ENCODE peak calls at places on chromosomes 12 and 14, in five cellular contexts. G is tibial nerve, K is A549, D is HCT116, V is GM23338. N is an unnamed sample.

GRCh38 chr12:981176-981828 is 9.7 kb upstream of the ERC1 start:
- DNase-seq in G (no peak), K (no peak), D (no peak), V (no peak), N (no peak)

GRCh38 chr12:41777064-41777790 is 367.4 kb downstream of the GXYLT1 start:
- DNase-seq in G (no peak), K (no peak), D (no peak), V (no peak), N (no peak)

GRCh38 chr12:49947593-49948226 is 2.8 kb upstream of the AQP2 start:
- DNase-seq in G (no peak), K (no peak), D (no peak), V (no peak), N (no peak)

GRCh38 chr14:103699901-103700752 is 15.1 kb downstream of the XRCC3 start:
- DNase-seq in G (no peak), K (no peak), D (no peak), V (no peak), N (peak; percentile 67)

GRCh38 chr12:50728841-50729240 is 35.1 kb upstream of the ATF1 start:
- DNase-seq in G (no peak), K (no peak), D (no peak), V (no peak), N (no peak)

GRCh38 chr12:59088673-59089072 is 168.4 kb upstream of the LRIG3 start:
- DNase-seq in G (no peak), K (no peak), D (no peak), V (peak; percentile 20), N (no peak)

GRCh38 chr12:79560165-79560889 is 130.4 kb downstream of the PAWR start:
- DNase-seq in G (no peak), K (no peak), D (no peak), V (no peak), N (no peak)

GRCh38 chr14:24135834-24136683 is at the start of gene PSME1:
- DNase-seq in G (peak; percentile 88), K (peak; percentile 86), D (peak; percentile 71), V (peak; percentile 96), N (peak; percentile 96)

GRCh38 chr12:109840349-109841073 is 7.3 kb upstream of the TRPV4 start:
- DNase-seq in G (no peak), K (peak; percentile 74), D (peak; percentile 60), V (peak; percentile 66), N (no peak)

GRCh38 chr12:5797661-5798060 is 147.4 kb downstream of the ANO2 start:
- DNase-seq in G (no peak), K (no peak), D (no peak), V (no peak), N (no peak)

GRCh38 chr14:91754819-91755218 is 22.9 kb upstream of the CATSPERB start:
- DNase-seq in G (no peak), K (peak; percentile 27), D (no peak), V (no peak), N (no peak)

GRCh38 chr14:94474581-94475031 is 1.4 kb downstream of the SERPINA9 start:
- DNase-seq in G (no peak), K (peak; percentile 28), D (no peak), V (peak; percentile 38), N (no peak)

GRCh38 chr12:26431211-26431610 is 235.8 kb downstream of the SSPN start:
- DNase-seq in G (no peak), K (no peak), D (no peak), V (no peak), N (no peak)

GRCh38 chr14:58738189-58738836 is 100.6 kb downstream of the DACT1 start:
- DNase-seq in G (no peak), K (peak; percentile 50), D (no peak), V (no peak), N (no peak)

GRCh38 chr14:33237102-33237501 is 298.4 kb downstream of the NPAS3 start:
- DNase-seq in G (no peak), K (no peak), D (no peak), V (peak; percentile 51), N (no peak)

GRCh38 chr12:44000309-44000952 is 164.6 kb downstream of the TMEM117 start:
- DNase-seq in G (no peak), K (peak; percentile 71), D (peak; percentile 60), V (peak; percentile 89), N (no peak)

GRCh38 chr12:27573972-27574371 is 50.0 kb downstream of the PPFIBP1 start:
- DNase-seq in G (no peak), K (peak; percentile 23), D (peak; percentile 37), V (no peak), N (no peak)

GRCh38 chr12:50985322-50985721 is 33.0 kb downstream of the HIGD1C start:
- DNase-seq in G (peak; percentile 81), K (no peak), D (peak; percentile 7), V (no peak), N (no peak)

GRCh38 chr14:100065942-100066574 is 836 bp downstream of the EVL start:
- DNase-seq in G (no peak), K (no peak), D (no peak), V (no peak), N (peak; percentile 47)

GRCh38 chr14:66650491-66650911 is 142.6 kb downstream of the GPHN start:
- DNase-seq in G (no peak), K (no peak), D (no peak), V (no peak), N (no peak)

GRCh38 chr14:100802766-100803693 is 22.9 kb upstream of the MEG3 start:
- DNase-seq in G (no peak), K (no peak), D (no peak), V (no peak), N (no peak)

GRCh38 chr12:124837958-124838803 is 25.5 kb downstream of the SCARB1 start:
- DNase-seq in G (peak; percentile 80), K (peak; percentile 99), D (peak; percentile 94), V (no peak), N (peak; percentile 64)

GRCh38 chr12:41552507-41553047 is 364.5 kb downstream of the PDZRN4 start:
- DNase-seq in G (no peak), K (no peak), D (no peak), V (no peak), N (no peak)

GRCh38 chr12:103852498-103852992 is 11.5 kb upstream of the NT5DC3 start:
- DNase-seq in G (no peak), K (peak; percentile 58), D (no peak), V (peak; percentile 46), N (no peak)

GRCh38 chr14:101878222-101879211 is 85.9 kb upstream of the DYNC1H1 start:
- DNase-seq in G (no peak), K (no peak), D (no peak), V (no peak), N (no peak)

GRCh38 chr12:106724116-106724515 is 50.4 kb upstream of the RIC8B start:
- DNase-seq in G (no peak), K (no peak), D (no peak), V (no peak), N (no peak)

GRCh38 chr12:106721931-106722330 is 52.6 kb upstream of the RIC8B start:
- DNase-seq in G (no peak), K (no peak), D (no peak), V (no peak), N (no peak)

GRCh38 chr12:106723416-106723815 is 51.1 kb upstream of the RIC8B start:
- DNase-seq in G (no peak), K (no peak), D (no peak), V (no peak), N (no peak)

GRCh38 chr12:106724934-106725333 is 49.5 kb upstream of the RIC8B start:
- DNase-seq in G (no peak), K (no peak), D (no peak), V (no peak), N (no peak)

DNA sequence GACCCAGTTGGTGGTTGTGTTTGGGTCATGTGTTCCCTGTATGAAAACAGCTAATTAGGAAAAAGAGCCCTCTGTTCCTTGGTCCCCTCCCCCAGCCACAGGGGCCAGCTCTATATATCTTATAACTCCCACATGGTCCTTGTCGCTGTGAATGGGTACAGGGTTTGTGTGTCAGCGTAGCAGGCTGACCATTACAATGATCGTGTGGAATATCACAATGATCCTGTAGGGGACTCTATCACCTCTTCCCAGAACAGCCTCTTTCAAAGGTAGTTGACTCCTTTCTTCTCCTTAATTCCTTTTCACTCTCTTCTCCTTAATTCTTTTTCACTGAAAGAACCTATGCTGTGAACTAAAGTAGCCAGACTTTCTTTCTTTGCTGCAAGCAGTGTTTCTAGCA is 51.6 kb upstream of the RIC8B start:
- DNase-seq in G (no peak), K (no peak), D (no peak), V (peak; percentile 69), N (no peak)
- TF ChIP-seq CTCF in G (no peak), K (no peak), D (peak; percentile 11), V (peak; percentile 66), N (no peak)

GRCh38 chr12:30909721-30910350 is 16.7 kb upstream of the TSPAN11 start:
- DNase-seq in G (no peak), K (no peak), D (no peak), V (peak; percentile 15), N (no peak)
- H3K4me1 ChIP-seq in G (peaks cover 51% of the 10 kb centered on the region), K (no peaks in the 10 kb centered on the region), D (no peaks in the 10 kb centered on the region), V (peaks cover 24% of the 10 kb centered on the region), N (no peaks in the 10 kb centered on the region)

DNA sequence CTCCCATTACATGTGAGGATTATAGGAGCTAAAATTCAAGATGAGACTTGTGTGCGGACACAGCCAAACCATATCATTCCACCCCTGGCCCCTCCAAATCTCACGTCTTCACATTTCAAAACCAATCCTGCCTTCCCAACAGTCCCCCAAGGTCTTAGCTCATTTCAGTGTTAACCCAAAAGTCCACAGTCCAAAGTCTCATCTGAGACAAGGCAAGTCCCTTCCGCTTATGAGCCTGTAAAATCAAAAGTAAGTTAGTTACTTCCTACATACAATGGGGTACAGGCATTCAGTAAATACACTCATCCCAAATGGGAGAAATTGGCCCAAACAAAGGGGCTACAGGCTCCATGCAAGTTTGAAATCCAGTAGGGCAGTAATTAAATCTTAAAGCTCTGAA is 76.1 kb downstream of the CRADD start:
- DNase-seq in G (no peak), K (no peak), D (no peak), V (no peak), N (no peak)
- H3K27ac ChIP-seq in G (no peak overlapping the region), K (no peak overlapping the region), D (no peak overlapping the region), V (no peak overlapping the region), N (no peak overlapping the region)

GRCh38 chr12:56593909-56594621 is 36.1 kb downstream of the BAZ2A start:
- DNase-seq in G (peak; percentile 48), K (peak; percentile 75), D (peak; percentile 51), V (peak; percentile 92), N (peak; percentile 70)

GRCh38 chr12:56591111-56591510 is 39.0 kb downstream of the BAZ2A start:
- DNase-seq in G (no peak), K (no peak), D (no peak), V (peak; percentile 72), N (no peak)

GRCh38 chr12:56589783-56590182 is 40.3 kb downstream of the BAZ2A start:
- DNase-seq in G (no peak), K (no peak), D (no peak), V (no peak), N (no peak)

GRCh38 chr12:56591961-56592360 is 38.2 kb downstream of the BAZ2A start:
- DNase-seq in G (no peak), K (no peak), D (no peak), V (no peak), N (no peak)

DNA sequence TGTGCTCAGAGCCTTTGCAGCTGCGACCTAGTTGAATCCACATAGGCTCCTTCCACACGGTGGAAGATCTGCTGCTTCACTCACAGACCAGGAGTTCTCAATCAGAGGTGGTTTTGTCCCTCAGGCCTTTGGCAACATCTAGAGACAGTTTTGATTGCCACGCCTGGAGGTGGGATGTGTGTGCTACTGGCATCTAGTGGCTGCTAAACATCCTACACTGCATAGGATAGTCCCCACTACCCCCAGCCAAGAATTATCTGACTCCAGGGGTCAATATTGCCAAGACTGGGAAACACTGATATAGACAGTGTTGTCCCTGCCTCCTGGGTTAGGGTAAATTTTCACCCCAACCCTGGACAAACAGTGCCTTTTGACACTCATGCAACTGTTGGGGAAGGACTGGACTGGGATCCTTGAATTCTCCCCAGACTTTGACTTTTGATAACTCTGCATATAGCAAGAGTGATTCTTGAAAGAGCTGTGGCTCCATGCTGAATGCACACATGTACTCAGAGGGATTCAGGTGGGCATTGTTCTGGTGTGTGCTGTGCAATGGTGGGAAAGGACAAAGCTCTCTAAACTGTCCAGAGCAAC is 39.8 kb downstream of the BAZ2A start:
- DNase-seq in G (no peak), K (peak; percentile 47), D (no peak), V (peak; percentile 67), N (no peak)
- TF ChIP-seq CTCF in G (no peak), K (peak; percentile 42), D (peak; percentile 43), V (peak; percentile 76), N (no peak)

N was measured in left lung.